ENCODE peak calls at places on chromosomes 6 and 20, in five cellular contexts. V, T, G, S and W are unnamed samples.
A peak's percentile ranks its signal among the peaks of the same experiment; 100 is the strongest.

GRCh38 chr6:41767112-41767946 is 12.4 kb downstream of the FRS3 start:
- DNase-seq in S (peak; percentile 59), T (peak; percentile 77), V (peak; percentile 86), G (peak; percentile 82), W (no peak)

GRCh38 chr20:45051497-45052060 is 49.3 kb downstream of the KCNS1 start:
- DNase-seq in V (no peak), S (no peak), G (no peak), T (no peak), W (no peak)

GRCh38 chr20:48052492-48052870 is 267.2 kb upstream of the SULF2 start:
- DNase-seq in S (no peak), T (no peak), V (no peak), G (peak; percentile 80), W (no peak)

GRCh38 chr6:123655520-123656306 is 19.0 kb upstream of the TRDN start:
- DNase-seq in V (no peak), T (peak; percentile 38), G (no peak), S (no peak), W (no peak)

GRCh38 chr6:40436685-40437604 is 150.2 kb downstream of the LRFN2 start:
- DNase-seq in T (peak; percentile 25), S (peak; percentile 27), G (peak; percentile 8), V (no peak), W (no peak)

GRCh38 chr6:134774244-134774643 is 175.7 kb downstream of the ALDH8A1 start:
- DNase-seq in S (peak; percentile 40), T (peak; percentile 55), V (no peak), G (peak; percentile 12), W (no peak)

GRCh38 chr6:131383421-131384411 is 189.3 kb upstream of the ARG1 start:
- DNase-seq in S (no peak), T (peak; percentile 12), V (no peak), G (no peak), W (no peak)

GRCh38 chr6:66496659-66497058 is 789.6 kb upstream of the EYS start:
- DNase-seq in G (peak; percentile 13), V (no peak), S (no peak), T (peak; percentile 19), W (no peak)

GRCh38 chr6:30441171-30441570 is 48.1 kb upstream of the HLA-E start:
- DNase-seq in G (peak; percentile 81), T (no peak), V (no peak), S (no peak), W (no peak)

GRCh38 chr6:113306552-113307145 is 550.5 kb upstream of the MARCKS start:
- DNase-seq in S (peak; percentile 9), T (peak; percentile 43), G (peak; percentile 23), V (peak; percentile 87), W (peak; percentile 2)

GRCh38 chr6:159168536-159169192 is 536 bp upstream of the FNDC1 start:
- DNase-seq in S (peak; percentile 23), V (peak; percentile 38), G (no peak), T (peak; percentile 47), W (no peak)

GRCh38 chr20:25372584-25373336 is 17.9 kb downstream of the ABHD12 start:
- DNase-seq in V (no peak), S (peak; percentile 95), G (peak; percentile 35), T (peak; percentile 98), W (no peak)

GRCh38 chr6:169589293-169589692 is 112.5 kb downstream of the WDR27 start:
- DNase-seq in T (peak; percentile 54), V (no peak), G (no peak), S (no peak), W (no peak)

GRCh38 chr6:40315055-40315454 is 272.1 kb downstream of the LRFN2 start:
- DNase-seq in T (no peak), G (no peak), V (no peak), S (no peak), W (no peak)

GRCh38 chr6:113858067-113858604 is 991 bp downstream of the MARCKS start:
- DNase-seq in S (peak; percentile 42), T (peak; percentile 42), G (peak; percentile 41), V (peak; percentile 46), W (no peak)

GRCh38 chr6:150924808-150925654 is 59.5 kb downstream of the MTHFD1L start:
- DNase-seq in S (peak; percentile 48), T (peak; percentile 83), G (no peak), V (no peak), W (no peak)

GRCh38 chr20:34547844-34548613 is 10.5 kb upstream of the MAP1LC3A start:
- DNase-seq in G (no peak), S (no peak), T (no peak), V (no peak), W (no peak)

GRCh38 chr20:14518648-14519047 is 181.2 kb upstream of the FLRT3 start:
- DNase-seq in T (no peak), V (no peak), G (no peak), S (no peak), W (no peak)

GRCh38 chr20:63539092-63539430 is 1.9 kb upstream of the PTK6 start:
- DNase-seq in T (no peak), G (no peak), S (no peak), V (no peak), W (no peak)

GRCh38 chr6:163716690-163717089 is 302.2 kb downstream of the QKI start:
- DNase-seq in V (no peak), S (no peak), T (no peak), G (no peak), W (no peak)

GRCh38 chr6:109580519-109580918 is 97.5 kb upstream of the ZBTB24 start:
- DNase-seq in T (peak; percentile 17), V (no peak), G (no peak), S (peak; percentile 66), W (no peak)

GRCh38 chr6:27096834-27097511 is 150.5 kb upstream of the PRSS16 start:
- DNase-seq in T (peak; percentile 80), S (peak; percentile 90), G (peak; percentile 59), V (peak; percentile 39), W (peak; percentile 27)

GRCh38 chr6:79671605-79672266 is 40.6 kb downstream of the SH3BGRL2 start:
- DNase-seq in S (peak; percentile 33), G (peak; percentile 32), V (peak; percentile 82), T (peak; percentile 59), W (no peak)

GRCh38 chr6:64712606-64713005 is 994.4 kb downstream of the EYS start:
- DNase-seq in V (no peak), G (no peak), S (no peak), T (no peak), W (no peak)

GRCh38 chr6:148152244-148152643 is 190.4 kb upstream of the SASH1 start:
- DNase-seq in S (no peak), T (no peak), V (no peak), G (no peak), W (no peak)

GRCh38 chr6:11921017-11921438 is 91.1 kb upstream of the HIVEP1 start:
- DNase-seq in T (peak; percentile 93), S (peak; percentile 97), G (peak; percentile 68), V (peak; percentile 42), W (no peak)

GRCh38 chr6:105235155-105235554 is 55.3 kb upstream of the POPDC3 start:
- DNase-seq in V (no peak), T (no peak), S (no peak), G (no peak), W (no peak)

GRCh38 chr6:82094166-82094806 is 153.3 kb downstream of the IBTK start:
- DNase-seq in T (no peak), V (no peak), G (no peak), S (no peak), W (no peak)

GRCh38 chr6:160160450-160160849 is 38.8 kb downstream of the SLC22A1 start:
- DNase-seq in G (no peak), V (peak; percentile 65), S (peak; percentile 44), T (no peak), W (no peak)